ENCODE peak calls at places on chromosomes 6 and 20, in four cellular contexts. W is suprapubic skin, T is thoracic aorta, M is uterus. N is an unnamed sample.

GRCh38 chr6:85594197-85594930 is 706 bp upstream of the SNX14 start:
- DNase-seq in W (no peak), T (no peak), M (no peak), N (no peak)

GRCh38 chr6:452301-453067 is 60.9 kb downstream of the IRF4 start:
- DNase-seq in W (no peak), T (no peak), M (no peak), N (no peak)

GRCh38 chr20:5480824-5481600 is 164.3 kb upstream of the PROKR2 start:
- DNase-seq in W (no peak), T (no peak), M (no peak), N (no peak)

GRCh38 chr20:17796096-17796563 is 96.4 kb downstream of the BANF2 start:
- DNase-seq in W (peak), T (peak), M (peak), N (no peak)

GRCh38 chr6:157264701-157265100 is 58.6 kb downstream of the TMEM242 start:
- DNase-seq in W (peak), T (no peak), M (no peak), N (no peak)

GRCh38 chr20:63177134-63177784 is 38.7 kb downstream of the YTHDF1 start:
- DNase-seq in W (no peak), T (no peak), M (no peak), N (no peak)

GRCh38 chr6:119224095-119224701 is 125.4 kb downstream of the MAN1A1 start:
- DNase-seq in W (no peak), T (no peak), M (no peak), N (no peak)

GRCh38 chr6:79601020-79601609 is 30.0 kb upstream of the SH3BGRL2 start:
- DNase-seq in W (no peak), T (no peak), M (no peak), N (peak)

GRCh38 chr6:14948586-14949245 is 297.2 kb upstream of the JARID2 start:
- DNase-seq in W (no peak), T (no peak), M (no peak), N (no peak)

GRCh38 chr6:131488780-131489179 is 84.2 kb upstream of the ARG1 start:
- DNase-seq in W (no peak), T (no peak), M (no peak), N (no peak)

GRCh38 chr6:150891886-150892485 is 26.5 kb downstream of the MTHFD1L start:
- DNase-seq in W (peak), T (peak), M (peak), N (peak)

GRCh38 chr6:165986647-165987482 is 180.8 kb downstream of the TBXT start:
- DNase-seq in W (no peak), T (no peak), M (peak), N (no peak)

GRCh38 chr6:80523531-80523970 is 417.1 kb downstream of the BCKDHB start:
- DNase-seq in W (no peak), T (no peak), M (peak), N (no peak)

GRCh38 chr6:97048771-97049170 is 124.2 kb downstream of the KLHL32 start:
- DNase-seq in W (no peak), T (no peak), M (no peak), N (no peak)

DNA sequence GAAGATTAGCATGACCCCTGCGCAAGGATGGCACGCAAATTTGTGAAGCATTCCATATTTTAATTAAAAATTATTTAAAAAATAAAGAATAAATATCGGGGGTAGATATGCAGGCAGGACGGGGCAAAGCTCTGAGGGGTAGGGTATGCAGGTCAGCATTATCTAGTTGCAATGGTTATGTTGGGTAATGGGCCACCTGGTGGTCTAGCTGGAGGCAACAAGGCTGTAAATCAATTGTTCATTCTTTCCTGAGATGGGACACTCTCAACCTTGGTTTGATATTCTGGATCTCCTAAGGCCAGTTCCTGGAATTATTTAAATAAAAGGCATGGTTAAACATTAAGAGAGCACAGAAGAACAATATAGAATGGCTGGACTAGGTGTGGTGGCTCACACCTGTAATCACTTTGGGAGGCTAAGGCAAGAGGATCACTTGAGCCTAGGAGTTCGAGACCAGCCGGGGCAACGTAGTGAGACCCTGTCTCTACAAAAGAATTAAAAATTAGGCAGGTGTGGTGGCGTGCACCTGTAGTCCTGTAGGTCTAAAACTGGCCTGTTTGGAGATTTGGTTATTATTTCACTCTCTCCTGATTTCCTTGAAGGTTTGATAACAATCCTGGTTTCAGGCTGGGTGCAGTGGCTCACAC is 15.5 kb downstream of the SRSF6 start:
- DNase-seq in W (no peak), T (no peak), M (no peak), N (no peak)
- TF ChIP-seq CTCF in W (no peak), T (no peak), M (no peak), N (no peak)

GRCh38 chr6:26304213-26305096 is 60.5 kb upstream of the BTN3A2 start:
- DNase-seq in W (no peak), T (no peak), M (peak), N (peak)

GRCh38 chr6:26306248-26306647 is 58.8 kb upstream of the BTN3A2 start:
- DNase-seq in W (no peak), T (no peak), M (no peak), N (no peak)

GRCh38 chr6:26302941-26303559 is 61.9 kb upstream of the BTN3A2 start:
- DNase-seq in W (no peak), T (no peak), M (no peak), N (no peak)

GRCh38 chr6:26307830-26308229 is 57.2 kb upstream of the BTN3A2 start:
- DNase-seq in W (no peak), T (no peak), M (no peak), N (no peak)

GRCh38 chr6:26305097-26305841 is 59.7 kb upstream of the BTN3A2 start:
- DNase-seq in W (no peak), T (no peak), M (peak), N (peak)
- H3K27ac ChIP-seq in W (peak), T (peak), M (peak), N (peak)

DNA sequence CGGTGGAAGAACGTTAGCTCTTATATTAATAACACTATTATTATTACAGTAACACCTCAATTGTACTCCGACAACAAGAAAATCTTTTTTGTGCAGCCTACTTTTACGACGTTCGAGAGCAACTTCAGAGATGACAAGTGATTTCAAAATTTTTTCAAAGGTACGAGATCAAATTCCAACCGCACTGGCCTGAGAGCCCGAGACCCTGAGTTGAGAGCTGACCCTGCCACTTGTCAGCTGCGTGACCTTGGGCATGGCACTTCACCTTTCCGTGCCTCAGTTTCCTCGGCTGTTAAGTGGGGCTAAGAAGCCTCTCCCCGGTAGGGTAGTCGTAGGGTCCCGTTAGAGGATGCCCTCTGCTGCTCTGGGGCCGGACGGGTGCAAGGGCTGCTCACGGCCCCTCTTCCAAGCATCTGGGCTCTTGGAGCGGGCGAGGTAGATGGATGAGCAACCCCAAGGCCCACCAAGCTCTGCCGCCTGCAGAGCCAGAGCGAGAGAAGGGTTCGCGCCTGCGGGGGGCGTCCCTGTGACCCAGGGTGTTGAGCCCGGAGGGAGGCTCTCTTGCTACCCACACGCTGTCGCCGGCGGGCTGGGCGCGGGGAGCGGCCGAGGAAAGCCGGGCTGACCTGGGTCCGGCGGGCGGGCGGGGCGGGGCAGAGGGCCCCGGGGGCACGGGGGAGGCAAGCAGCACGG is 510 bp downstream of the NDRG3 start:
- DNase-seq in W (peak), T (no peak), M (no peak), N (peak)
- H3K4me3 ChIP-seq in W (peak), T (peak), M (peak), N (peak)

GRCh38 chr6:73548458-73549446 is 27.9 kb upstream of the EEF1A1 start:
- DNase-seq in W (no peak), T (no peak), M (no peak), N (no peak)
- TF ChIP-seq CTCF in W (no peak), T (no peak), M (no peak), N (no peak)

GRCh38 chr6:30769088-30769852 is 24.9 kb upstream of the IER3 start:
- DNase-seq in W (no peak), T (peak), M (peak), N (peak)

GRCh38 chr6:30767158-30767943 is 23.0 kb upstream of the IER3 start:
- DNase-seq in W (no peak), T (no peak), M (no peak), N (no peak)

GRCh38 chr6:30767944-30768301 is 23.6 kb upstream of the IER3 start:
- DNase-seq in W (no peak), T (no peak), M (no peak), N (no peak)

GRCh38 chr6:30769853-30770160 is 25.5 kb upstream of the IER3 start:
- DNase-seq in W (no peak), T (no peak), M (no peak), N (no peak)

DNA sequence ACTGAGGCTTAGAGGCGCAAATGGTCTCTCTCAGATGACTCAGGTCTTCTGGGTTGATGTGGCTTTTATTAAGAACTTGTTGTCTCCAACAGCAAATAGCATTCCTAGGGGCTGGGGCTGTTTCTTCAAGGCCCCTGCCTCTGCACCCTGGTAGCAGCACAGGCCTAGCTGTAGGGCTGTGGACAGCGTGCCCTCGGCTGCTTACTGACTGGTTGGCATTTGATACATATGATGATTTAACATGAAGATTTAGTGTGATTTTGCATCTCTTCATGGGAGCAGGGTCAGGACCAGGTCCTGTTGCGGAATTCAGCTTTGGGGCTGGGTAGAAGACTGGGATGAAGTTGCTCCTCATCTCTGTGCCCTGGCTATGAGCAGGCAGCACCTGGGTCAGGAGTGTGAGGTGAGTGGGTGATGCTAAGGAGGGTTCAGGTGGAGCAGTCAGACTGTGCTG is 24.3 kb upstream of the IER3 start:
- DNase-seq in W (no peak), T (no peak), M (no peak), N (no peak)
- H3K27ac ChIP-seq in W (no peak), T (no peak), M (peak), N (peak)

N was measured in brain microvascular endothelial cell.